ENCODE peak calls at places on chromosome 3, in ten cellular contexts. One of them, this sample, is unnamed.

GRCh38 chr3:5754602-5755001 is 567.1 kb downstream of the EDEM1 start:
- DNase-seq in uterus: no peak
- DNase-seq in ovary: no peak
- DNase-seq in upper lobe of left lung: no peak
- DNase-seq in esophagus squamous epithelium: no peak
- DNase-seq in thyroid gland: no peak
- DNase-seq in endothelial cell of umbilical vein: no peak
- DNase-seq in A549: no peak
- DNase-seq in heart left ventricle: no peak
- DNase-seq in body of pancreas: peak
- DNase-seq in this sample: peak

GRCh38 chr3:150905339-150905738 is at the start of gene MINDY4B:
- DNase-seq in ovary: no peak
- DNase-seq in A549: no peak
- DNase-seq in body of pancreas: no peak
- DNase-seq in thyroid gland: no peak
- DNase-seq in endothelial cell of umbilical vein: no peak
- DNase-seq in esophagus squamous epithelium: no peak
- DNase-seq in upper lobe of left lung: no peak
- DNase-seq in uterus: no peak
- DNase-seq in heart left ventricle: no peak
- DNase-seq in this sample: no peak

GRCh38 chr3:130014526-130014925 is 40.0 kb downstream of the TRH start:
- DNase-seq in esophagus squamous epithelium: no peak
- DNase-seq in upper lobe of left lung: no peak
- DNase-seq in thyroid gland: no peak
- DNase-seq in uterus: no peak
- DNase-seq in ovary: no peak
- DNase-seq in body of pancreas: peak
- DNase-seq in heart left ventricle: no peak
- DNase-seq in A549: no peak
- DNase-seq in endothelial cell of umbilical vein: no peak
- DNase-seq in this sample: no peak

GRCh38 chr3:44988073-44988472 is 12.0 kb downstream of the EXOSC7 start:
- DNase-seq in A549: peak
- DNase-seq in thyroid gland: no peak
- DNase-seq in esophagus squamous epithelium: no peak
- DNase-seq in heart left ventricle: no peak
- DNase-seq in uterus: no peak
- DNase-seq in upper lobe of left lung: no peak
- DNase-seq in endothelial cell of umbilical vein: no peak
- DNase-seq in body of pancreas: no peak
- DNase-seq in ovary: no peak
- DNase-seq in this sample: no peak

GRCh38 chr3:177733233-177733632 is 536.0 kb upstream of the TBL1XR1 start:
- DNase-seq in uterus: no peak
- DNase-seq in body of pancreas: no peak
- DNase-seq in thyroid gland: no peak
- DNase-seq in A549: no peak
- DNase-seq in upper lobe of left lung: no peak
- DNase-seq in ovary: no peak
- DNase-seq in heart left ventricle: no peak
- DNase-seq in endothelial cell of umbilical vein: no peak
- DNase-seq in esophagus squamous epithelium: no peak
- DNase-seq in this sample: no peak

GRCh38 chr3:8482960-8483665 is 18.5 kb upstream of the LMCD1 start:
- DNase-seq in endothelial cell of umbilical vein: peak
- DNase-seq in A549: no peak
- DNase-seq in ovary: peak
- DNase-seq in uterus: peak
- DNase-seq in heart left ventricle: peak
- DNase-seq in upper lobe of left lung: peak
- DNase-seq in esophagus squamous epithelium: no peak
- DNase-seq in body of pancreas: peak
- DNase-seq in thyroid gland: peak
- DNase-seq in this sample: peak

GRCh38 chr3:87207500-87207899 is 19.6 kb upstream of the CHMP2B start:
- DNase-seq in endothelial cell of umbilical vein: no peak
- DNase-seq in ovary: no peak
- DNase-seq in heart left ventricle: no peak
- DNase-seq in A549: peak
- DNase-seq in body of pancreas: no peak
- DNase-seq in esophagus squamous epithelium: no peak
- DNase-seq in thyroid gland: no peak
- DNase-seq in upper lobe of left lung: no peak
- DNase-seq in uterus: no peak
- DNase-seq in this sample: no peak

GRCh38 chr3:9583792-9584191 is 30.2 kb upstream of the LHFPL4 start:
- DNase-seq in thyroid gland: no peak
- DNase-seq in body of pancreas: no peak
- DNase-seq in esophagus squamous epithelium: no peak
- DNase-seq in upper lobe of left lung: no peak
- DNase-seq in ovary: no peak
- DNase-seq in heart left ventricle: no peak
- DNase-seq in uterus: no peak
- DNase-seq in endothelial cell of umbilical vein: no peak
- DNase-seq in A549: no peak
- DNase-seq in this sample: no peak

GRCh38 chr3:113312416-113312815 is 101.1 kb downstream of the BOC start:
- DNase-seq in endothelial cell of umbilical vein: no peak
- DNase-seq in body of pancreas: no peak
- DNase-seq in A549: no peak
- DNase-seq in heart left ventricle: no peak
- DNase-seq in ovary: no peak
- DNase-seq in esophagus squamous epithelium: no peak
- DNase-seq in thyroid gland: no peak
- DNase-seq in upper lobe of left lung: no peak
- DNase-seq in uterus: no peak
- DNase-seq in this sample: no peak

GRCh38 chr3:45097296-45097883 is 48.8 kb downstream of the CDCP1 start:
- DNase-seq in esophagus squamous epithelium: no peak
- DNase-seq in A549: no peak
- DNase-seq in body of pancreas: no peak
- DNase-seq in heart left ventricle: no peak
- DNase-seq in upper lobe of left lung: no peak
- DNase-seq in endothelial cell of umbilical vein: no peak
- DNase-seq in uterus: no peak
- DNase-seq in ovary: no peak
- DNase-seq in thyroid gland: no peak
- DNase-seq in this sample: no peak

GRCh38 chr3:129233538-129233937 is 15.9 kb upstream of the COPG1 start:
- DNase-seq in A549: no peak
- DNase-seq in upper lobe of left lung: peak
- DNase-seq in thyroid gland: no peak
- DNase-seq in body of pancreas: peak
- DNase-seq in esophagus squamous epithelium: peak
- DNase-seq in ovary: no peak
- DNase-seq in heart left ventricle: no peak
- DNase-seq in uterus: no peak
- DNase-seq in endothelial cell of umbilical vein: no peak
- DNase-seq in this sample: peak

GRCh38 chr3:195760345-195760983 is 39.7 kb downstream of the MUC20 start:
- DNase-seq in esophagus squamous epithelium: no peak
- DNase-seq in A549: no peak
- DNase-seq in heart left ventricle: no peak
- DNase-seq in thyroid gland: peak
- DNase-seq in uterus: peak
- DNase-seq in ovary: peak
- DNase-seq in endothelial cell of umbilical vein: no peak
- DNase-seq in upper lobe of left lung: peak
- DNase-seq in body of pancreas: no peak
- DNase-seq in this sample: peak

GRCh38 chr3:183664913-183665381 is 29.5 kb downstream of the KLHL24 start:
- DNase-seq in endothelial cell of umbilical vein: peak
- DNase-seq in A549: no peak
- DNase-seq in thyroid gland: no peak
- DNase-seq in heart left ventricle: no peak
- DNase-seq in ovary: no peak
- DNase-seq in body of pancreas: no peak
- DNase-seq in esophagus squamous epithelium: no peak
- DNase-seq in upper lobe of left lung: no peak
- DNase-seq in uterus: no peak
- DNase-seq in this sample: no peak

GRCh38 chr3:13698498-13698897 is 149.6 kb downstream of the FBLN2 start:
- DNase-seq in ovary: no peak
- DNase-seq in thyroid gland: no peak
- DNase-seq in upper lobe of left lung: no peak
- DNase-seq in body of pancreas: no peak
- DNase-seq in endothelial cell of umbilical vein: no peak
- DNase-seq in esophagus squamous epithelium: no peak
- DNase-seq in uterus: no peak
- DNase-seq in heart left ventricle: no peak
- DNase-seq in A549: no peak
- DNase-seq in this sample: no peak

GRCh38 chr3:58621086-58621830 is 44.1 kb upstream of the FAM107A start:
- DNase-seq in body of pancreas: no peak
- DNase-seq in uterus: no peak
- DNase-seq in endothelial cell of umbilical vein: no peak
- DNase-seq in ovary: no peak
- DNase-seq in heart left ventricle: no peak
- DNase-seq in esophagus squamous epithelium: no peak
- DNase-seq in upper lobe of left lung: no peak
- DNase-seq in thyroid gland: no peak
- DNase-seq in A549: no peak
- DNase-seq in this sample: no peak
- H3K27ac ChIP-seq in body of pancreas: no peak
- H3K27ac ChIP-seq in uterus: no peak
- H3K27ac ChIP-seq in endothelial cell of umbilical vein: no peak
- H3K27ac ChIP-seq in ovary: no peak
- H3K27ac ChIP-seq in heart left ventricle: no peak
- H3K27ac ChIP-seq in esophagus squamous epithelium: no peak
- H3K27ac ChIP-seq in upper lobe of left lung: no peak
- H3K27ac ChIP-seq in thyroid gland: no peak
- H3K27ac ChIP-seq in A549: no peak
- H3K27ac ChIP-seq in this sample: no peak

DNA sequence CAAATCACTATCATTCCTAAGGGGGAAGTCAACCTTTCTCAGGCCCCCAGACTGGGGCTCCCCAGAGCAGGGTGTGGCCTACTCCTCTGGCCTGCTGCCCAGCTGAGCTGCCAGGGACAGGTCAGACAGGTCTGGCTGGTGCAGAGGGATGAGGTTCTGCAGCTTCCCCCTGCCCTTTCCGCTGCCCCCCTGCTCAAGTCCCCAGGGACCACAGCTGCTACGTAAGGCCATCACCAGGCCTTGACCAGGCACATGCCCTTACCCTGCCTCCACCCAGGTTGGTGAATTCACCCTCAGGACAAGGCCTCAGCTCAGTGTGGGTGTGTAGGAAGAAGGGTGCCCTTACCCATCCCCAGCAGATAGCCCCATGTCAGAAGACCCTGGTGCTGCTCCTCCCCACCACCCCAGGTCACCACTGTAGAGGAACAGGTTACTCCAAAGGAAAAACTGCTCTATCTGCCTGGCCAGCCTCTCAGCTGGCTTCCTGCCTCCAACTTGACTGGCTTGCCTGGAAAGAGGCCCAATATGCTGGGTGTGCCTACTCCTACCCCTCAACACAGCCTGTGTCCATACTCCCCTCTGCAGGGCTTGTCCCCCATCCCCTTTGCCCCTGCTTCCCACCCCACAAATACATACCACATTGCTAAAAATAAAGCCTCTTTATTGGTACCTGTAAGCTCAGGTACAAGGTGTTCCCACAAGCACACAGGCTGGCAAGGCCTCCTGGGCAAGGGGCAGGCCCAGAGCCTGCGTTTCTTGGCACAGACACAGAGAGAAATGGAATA is 12.0 kb downstream of the CSRNP1 start:
- DNase-seq in A549: no peak
- DNase-seq in body of pancreas: peak
- DNase-seq in uterus: peak
- DNase-seq in ovary: peak
- DNase-seq in endothelial cell of umbilical vein: peak
- DNase-seq in esophagus squamous epithelium: no peak
- DNase-seq in upper lobe of left lung: peak
- DNase-seq in thyroid gland: peak
- DNase-seq in heart left ventricle: peak
- DNase-seq in this sample: no peak
- TF ChIP-seq POLR2A in A549: no peak
- TF ChIP-seq POLR2A in body of pancreas: no peak
- TF ChIP-seq POLR2A in uterus: no peak
- TF ChIP-seq POLR2A in ovary: no peak
- TF ChIP-seq POLR2A in endothelial cell of umbilical vein: peak
- TF ChIP-seq POLR2A in esophagus squamous epithelium: no peak
- TF ChIP-seq POLR2A in upper lobe of left lung: no peak
- TF ChIP-seq POLR2A in thyroid gland: peak
- TF ChIP-seq POLR2A in heart left ventricle: no peak
- TF ChIP-seq POLR2A in this sample: no peak

DNA sequence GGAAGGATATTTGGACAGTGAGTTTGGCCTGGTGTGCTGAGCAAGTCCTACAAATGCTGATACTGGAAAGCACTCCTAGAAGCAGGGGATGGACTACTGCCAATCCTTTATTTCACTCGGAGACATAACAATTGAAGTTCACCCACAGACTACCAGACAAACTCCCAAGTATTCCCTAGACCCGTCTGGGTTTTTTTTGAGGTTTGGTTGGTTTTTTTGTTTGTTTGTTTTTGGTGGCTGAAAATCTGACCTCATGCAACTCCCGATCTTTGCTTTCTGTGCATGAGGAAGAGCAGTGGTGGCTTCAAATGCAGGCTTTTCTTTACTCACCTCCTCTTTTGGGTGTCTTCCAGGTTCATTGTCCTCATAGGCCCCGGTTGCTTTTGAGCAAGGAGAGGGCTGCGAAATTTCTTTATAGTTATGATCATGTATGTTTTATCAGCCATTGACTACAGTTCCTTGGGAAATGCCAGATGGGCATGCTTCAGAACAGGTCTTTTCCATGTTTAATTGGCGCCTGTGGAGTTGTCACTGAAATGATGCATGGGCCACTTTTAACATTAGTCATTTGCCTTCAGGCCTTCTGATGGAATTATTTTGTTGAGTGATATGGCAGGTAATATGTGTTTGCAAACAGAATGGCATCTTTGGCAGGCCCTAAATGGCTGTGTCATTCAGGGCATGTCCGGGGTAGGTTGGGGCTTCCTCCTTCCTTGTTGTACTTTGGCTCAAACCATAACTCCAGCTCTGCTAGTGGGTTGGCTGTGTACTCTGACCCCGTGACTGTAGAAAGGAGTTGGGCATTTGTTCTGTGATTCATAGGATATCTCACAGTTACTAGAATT is 81.3 kb upstream of the ZBED2 start:
- DNase-seq in endothelial cell of umbilical vein: peak
- DNase-seq in ovary: no peak
- DNase-seq in heart left ventricle: no peak
- DNase-seq in body of pancreas: peak
- DNase-seq in esophagus squamous epithelium: no peak
- DNase-seq in uterus: no peak
- DNase-seq in A549: peak
- DNase-seq in upper lobe of left lung: no peak
- DNase-seq in thyroid gland: no peak
- DNase-seq in this sample: no peak
- H3K4me3 ChIP-seq in endothelial cell of umbilical vein: peak
- H3K4me3 ChIP-seq in ovary: no peak
- H3K4me3 ChIP-seq in heart left ventricle: no peak
- H3K4me3 ChIP-seq in body of pancreas: no peak
- H3K4me3 ChIP-seq in esophagus squamous epithelium: no peak
- H3K4me3 ChIP-seq in uterus: no peak
- H3K4me3 ChIP-seq in A549: peak
- H3K4me3 ChIP-seq in upper lobe of left lung: no peak
- H3K4me3 ChIP-seq in thyroid gland: no peak
- H3K4me3 ChIP-seq in this sample: no peak

GRCh38 chr3:11224010-11224409 is 48.2 kb upstream of the ATG7 start:
- DNase-seq in heart left ventricle: no peak
- DNase-seq in uterus: no peak
- DNase-seq in body of pancreas: no peak
- DNase-seq in endothelial cell of umbilical vein: no peak
- DNase-seq in A549: no peak
- DNase-seq in esophagus squamous epithelium: no peak
- DNase-seq in thyroid gland: no peak
- DNase-seq in upper lobe of left lung: no peak
- DNase-seq in ovary: no peak
- DNase-seq in this sample: no peak
- H3K27ac ChIP-seq in heart left ventricle: no peak
- H3K27ac ChIP-seq in uterus: no peak
- H3K27ac ChIP-seq in body of pancreas: no peak
- H3K27ac ChIP-seq in endothelial cell of umbilical vein: no peak
- H3K27ac ChIP-seq in A549: no peak
- H3K27ac ChIP-seq in esophagus squamous epithelium: no peak
- H3K27ac ChIP-seq in thyroid gland: no peak
- H3K27ac ChIP-seq in upper lobe of left lung: no peak
- H3K27ac ChIP-seq in ovary: no peak
- H3K27ac ChIP-seq in this sample: no peak

This sample was measured in testis.